ENCODE peak calls at places on chromosomes 5 and 9, in eight cellular contexts. M is neural progenitor cell, N is SK-N-SH, Y is IMR-90, T is hepatocyte, W is PC-3, I is HCT116, G is MM.1S. K is an unnamed sample. For H4K20me1 and H3K9me3, the result is how much of the 10 kb centered on the place peaks cover.

GRCh38 chr5:116488334-116488733 is 86.3 kb downstream of the SEMA6A start:
- DNase-seq in M (no peak), N (no peak), Y (peak), T (no peak), W (peak), I (no peak), G (no peak), K (no peak)

GRCh38 chr5:32156635-32157034 is 17.5 kb downstream of the GOLPH3 start:
- DNase-seq in M (peak), N (no peak), Y (no peak), T (no peak), W (no peak), I (no peak), G (no peak), K (no peak)

GRCh38 chr5:12214631-12215030 is 310.4 kb upstream of the CTNND2 start:
- DNase-seq in M (no peak), N (no peak), Y (no peak), T (no peak), W (peak), I (no peak), G (no peak), K (no peak)

GRCh38 chr5:34803974-34804373 is 35.0 kb upstream of the TTC23L start:
- DNase-seq in M (no peak), N (no peak), Y (peak), T (no peak), W (no peak), I (no peak), G (no peak), K (no peak)

GRCh38 chr5:124176692-124177091 is 569.7 kb downstream of the ZNF608 start:
- DNase-seq in M (no peak), N (no peak), Y (no peak), T (no peak), W (no peak), I (no peak), G (no peak), K (no peak)

GRCh38 chr9:95556521-95556920 is 39.8 kb upstream of the PTCH1 start:
- DNase-seq in M (peak), N (no peak), Y (no peak), T (no peak), W (no peak), I (no peak), G (no peak), K (no peak)

GRCh38 chr5:8773091-8773615 is 772.7 kb downstream of the SEMA5A start:
- DNase-seq in M (no peak), N (no peak), Y (no peak), T (no peak), W (no peak), I (no peak), G (no peak), K (no peak)

GRCh38 chr9:1738511-1739100 is 276.5 kb upstream of the SMARCA2 start:
- DNase-seq in M (peak), N (no peak), Y (no peak), T (no peak), W (no peak), I (no peak), G (no peak), K (no peak)

GRCh38 chr9:4117835-4118610 is 181.8 kb downstream of the GLIS3 start:
- DNase-seq in M (no peak), N (peak), Y (no peak), T (no peak), W (no peak), I (no peak), G (peak), K (peak)

GRCh38 chr5:141330299-141331080 is at the start of gene PCDHGA1:
- DNase-seq in M (peak), N (peak), Y (peak), T (no peak), W (peak), I (no peak), G (peak), K (peak)

GRCh38 chr9:129281506-129282145 is 103.6 kb upstream of the IER5L start:
- DNase-seq in M (no peak), N (no peak), Y (no peak), T (no peak), W (no peak), I (no peak), G (no peak), K (peak)

GRCh38 chr5:126003309-126003708 is 419.9 kb upstream of the GRAMD2B start:
- DNase-seq in M (peak), N (no peak), Y (peak), T (peak), W (no peak), I (no peak), G (no peak), K (no peak)

GRCh38 chr5:88870280-88870679 is 12.7 kb downstream of the MEF2C start:
- DNase-seq in M (no peak), N (no peak), Y (no peak), T (no peak), W (no peak), I (no peak), G (no peak), K (no peak)
- H4K20me1 ChIP-seq in M (under half), N (under half), Y (under half), T (under half), W (under half), I (under half), G (under half), K (under half)

DNA sequence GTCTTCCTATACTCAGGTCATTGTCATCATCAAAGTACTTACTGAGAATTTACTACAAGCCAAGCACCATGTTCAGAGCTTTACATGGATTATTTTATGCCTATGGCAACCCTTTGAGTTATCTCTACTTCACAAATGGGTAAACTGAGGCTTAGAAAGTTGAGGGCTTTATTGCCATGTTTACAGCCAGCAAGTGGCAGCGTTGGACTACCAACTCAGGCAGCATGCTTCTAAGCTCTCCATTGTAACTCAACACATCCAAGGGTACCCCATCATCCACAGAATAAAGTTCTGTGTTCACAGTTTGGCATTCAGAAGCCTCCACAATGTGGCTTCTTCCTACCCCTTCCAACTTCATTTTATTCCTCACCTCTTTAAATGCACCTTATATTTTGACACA is 422.6 kb upstream of the GRIA1 start:
- DNase-seq in M (no peak), N (no peak), Y (no peak), T (no peak), W (no peak), I (no peak), G (no peak), K (no peak)
- H3K9me3 ChIP-seq in M (under half), N (under half), Y (under half), T (under half), W (under half), I (under half), G (under half), K (under half)

DNA sequence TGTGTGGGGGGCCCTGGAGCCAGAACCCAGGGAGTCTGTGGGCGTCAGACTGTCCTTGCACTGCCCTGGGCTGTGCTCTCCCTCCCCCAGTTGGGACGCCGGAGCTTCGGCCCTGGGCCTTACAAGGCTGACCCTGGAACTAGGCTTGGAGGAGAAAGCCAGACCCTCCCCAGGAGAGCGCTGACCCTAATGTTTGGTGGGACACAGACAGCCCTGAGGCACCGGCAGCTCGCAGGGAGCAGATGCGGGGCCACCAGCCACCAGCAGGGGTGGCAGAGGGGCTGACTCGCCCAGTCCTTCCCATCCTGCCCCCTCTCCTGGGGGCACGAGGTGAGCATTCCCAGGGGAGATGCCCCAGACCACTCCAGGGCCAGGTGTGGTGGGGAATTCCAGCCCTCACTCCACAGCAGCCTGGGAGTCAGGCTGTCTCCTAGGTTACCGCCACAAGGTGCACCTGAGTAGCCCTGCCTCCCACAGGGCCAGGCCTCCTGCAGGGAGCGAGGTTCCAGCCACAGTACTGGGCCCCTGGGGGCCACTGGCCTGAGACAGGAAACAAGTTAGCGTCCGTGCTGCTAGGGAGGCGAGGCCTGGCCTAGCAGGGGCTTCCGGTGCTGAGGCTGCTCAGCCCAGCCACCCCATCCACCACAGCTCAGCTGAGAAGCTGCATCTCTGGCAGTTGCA is 134.6 kb downstream of the OLFM1 start:
- DNase-seq in M (peak), N (peak), Y (no peak), T (no peak), W (no peak), I (no peak), G (no peak), K (peak)
- TF ChIP-seq CTCF in M (peak), N (no peak), Y (no peak), T (no peak), W (no peak), I (peak), G (no peak), K (no peak)

GRCh38 chr5:40258205-40258604 is 421.5 kb upstream of the PTGER4 start:
- DNase-seq in M (no peak), N (no peak), Y (no peak), T (no peak), W (no peak), I (no peak), G (no peak), K (peak)

GRCh38 chr5:40261984-40262383 is 417.7 kb upstream of the PTGER4 start:
- DNase-seq in M (no peak), N (no peak), Y (no peak), T (no peak), W (no peak), I (no peak), G (no peak), K (no peak)

DNA sequence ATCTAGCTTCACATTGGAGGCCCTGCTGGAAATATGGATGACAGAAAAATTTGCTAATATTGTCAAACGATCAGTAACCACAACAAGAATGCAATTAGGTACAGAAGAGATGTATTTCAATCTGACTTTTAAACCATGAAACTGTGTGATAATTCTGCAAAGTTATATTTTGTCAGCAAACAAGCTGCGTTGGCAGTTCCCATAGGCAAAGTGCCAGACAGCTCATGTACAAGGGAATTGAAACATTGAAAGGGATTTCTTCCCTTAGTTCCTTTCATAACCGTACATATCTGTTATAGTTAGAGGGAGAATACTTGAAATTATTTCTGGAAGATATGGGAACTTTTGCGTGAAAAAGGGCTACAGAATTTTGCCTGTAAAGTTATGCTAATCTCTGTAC is 419.4 kb upstream of the PTGER4 start:
- DNase-seq in M (no peak), N (no peak), Y (no peak), T (no peak), W (no peak), I (no peak), G (no peak), K (peak)
- H4K20me1 ChIP-seq in M (under half), N (under half), Y (under half), T (under half), W (under half), I (under half), G (under half), K (under half)

DNA sequence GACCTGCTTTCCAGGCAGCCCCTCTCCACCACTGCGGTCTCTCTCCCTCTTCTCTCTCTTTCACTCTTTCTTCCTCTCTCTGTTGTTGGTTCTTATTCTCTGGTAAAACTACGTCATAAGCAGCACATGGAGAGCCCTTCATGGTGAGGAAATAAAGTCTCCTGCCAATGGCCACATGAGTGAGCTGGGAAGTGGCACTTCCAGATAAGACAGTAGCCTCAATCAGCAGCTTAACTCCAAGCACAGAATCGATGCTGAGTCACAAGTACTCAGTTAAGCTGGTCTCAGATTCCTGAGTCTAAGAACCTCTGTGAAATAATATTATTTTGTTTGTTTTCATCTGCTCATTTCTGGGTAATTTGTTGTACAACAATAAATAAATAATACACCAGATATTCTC is 500.1 kb downstream of the GABRG2 start:
- DNase-seq in M (no peak), N (no peak), Y (no peak), T (no peak), W (no peak), I (no peak), G (no peak), K (no peak)
- H3K9me3 ChIP-seq in M (under half), N (under half), Y (under half), T (under half), W (under half), I (under half), G (under half), K (under half)

DNA sequence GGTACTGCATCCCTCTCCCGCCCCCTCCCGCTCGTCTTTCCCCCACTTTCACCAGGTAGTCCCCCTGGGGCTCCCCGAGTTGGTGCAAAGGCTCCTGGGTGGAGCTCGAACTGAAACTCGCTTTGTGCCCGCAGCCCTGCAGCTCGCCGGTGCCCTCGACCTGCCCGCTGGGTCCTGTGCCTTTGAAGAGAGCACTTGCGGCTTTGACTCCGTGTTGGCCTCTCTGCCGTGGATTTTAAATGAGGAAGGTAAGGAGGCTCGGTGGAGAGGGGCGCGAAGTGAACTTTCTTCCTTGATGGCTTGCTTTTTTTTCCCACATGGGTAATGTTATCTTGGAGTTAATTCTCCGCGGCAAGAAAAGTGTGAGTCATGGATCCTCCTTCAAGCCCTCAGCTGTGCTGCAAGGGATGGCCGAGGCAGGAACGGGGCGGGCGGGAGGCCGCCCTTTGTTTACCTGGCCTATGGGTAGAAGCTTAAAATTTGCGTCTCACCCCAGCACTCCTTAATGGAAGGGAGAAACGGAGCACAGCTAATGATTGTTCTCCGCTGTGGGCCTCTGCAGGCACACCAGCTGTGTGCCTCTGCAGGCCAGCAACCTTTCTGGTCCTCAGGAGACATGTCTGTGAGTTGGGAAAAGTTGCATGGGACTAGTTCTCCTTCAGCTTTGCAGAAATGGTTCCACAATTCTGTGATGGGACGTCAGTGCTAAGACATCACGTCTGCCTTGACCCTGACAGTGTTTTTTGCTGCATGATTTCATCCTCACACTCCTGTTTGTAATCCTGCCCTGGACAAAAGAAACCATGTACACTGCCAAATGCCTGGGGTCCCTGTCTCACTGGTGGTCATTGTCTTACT is 1.0 kb downstream of the MAMDC2 start:
- DNase-seq in M (peak), N (no peak), Y (peak), T (peak), W (no peak), I (no peak), G (peak), K (peak)
- TF ChIP-seq CTCF in M (no peak), N (no peak), Y (no peak), T (no peak), W (no peak), I (no peak), G (no peak), K (no peak)

DNA sequence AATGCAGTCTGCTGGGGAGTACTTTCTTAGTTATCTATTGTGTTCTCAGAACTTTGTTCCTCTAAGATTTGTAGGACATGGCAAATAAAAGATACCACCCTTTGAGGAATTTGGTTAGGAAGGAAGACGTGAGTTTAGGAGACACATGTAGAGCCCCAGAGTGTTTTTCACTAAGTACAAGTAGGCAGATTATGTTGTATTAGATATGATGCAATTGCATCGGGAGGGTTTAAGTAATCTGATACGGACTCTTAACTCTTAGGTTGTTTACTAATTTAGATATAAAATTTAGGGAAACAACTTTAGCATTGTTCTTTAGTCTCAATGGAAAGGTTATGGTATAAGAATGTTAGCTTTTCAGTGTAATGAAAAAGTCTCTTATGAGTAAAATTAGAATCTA is 84.4 kb downstream of the TRIO start:
- DNase-seq in M (no peak), N (no peak), Y (no peak), T (no peak), W (no peak), I (no peak), G (no peak), K (no peak)
- H4K20me1 ChIP-seq in M (half or more), N (half or more), Y (half or more), T (under half), W (under half), I (under half), G (under half), K (half or more)

GRCh38 chr9:89984214-89984613 is 379.4 kb downstream of the GADD45G start:
- DNase-seq in M (no peak), N (no peak), Y (peak), T (no peak), W (peak), I (no peak), G (no peak), K (no peak)
- H3K9me3 ChIP-seq in M (under half), N (under half), Y (under half), T (under half), W (under half), I (under half), G (under half), K (under half)

GRCh38 chr9:214488-215448 is at the start of gene DOCK8:
- DNase-seq in M (peak), N (peak), Y (no peak), T (peak), W (peak), I (peak), G (peak), K (peak)
- TF ChIP-seq CTCF in M (peak), N (no peak), Y (no peak), T (peak), W (peak), I (peak), G (peak), K (no peak)